ENCODE peak calls at places on chromosome 16, in four cellular contexts. N is colonic mucosa, Y is thoracic aorta, L is cardiac muscle cell. B is an unnamed sample.
A peak's percentile ranks its signal among the peaks of the same experiment; 100 is the strongest.

GRCh38 chr16:85486256-85486915 is 126.7 kb upstream of the GSE1 start:
- DNase-seq in N (no peak), Y (no peak), L (no peak), B (no peak)

GRCh38 chr16:69903851-69904250 is 47.3 kb upstream of the CLEC18A start:
- DNase-seq in N (no peak), Y (no peak), L (no peak), B (no peak)

GRCh38 chr16:10693889-10694288 is 841 bp downstream of the TEKT5 start:
- DNase-seq in N (no peak), Y (no peak), L (no peak), B (no peak)

GRCh38 chr16:8855051-8855786 is 13.6 kb downstream of the CARHSP1 start:
- DNase-seq in N (peak; percentile 20), Y (no peak), L (no peak), B (no peak)

GRCh38 chr16:4110065-4110464 is 6.2 kb downstream of the ADCY9 start:
- DNase-seq in N (no peak), Y (no peak), L (no peak), B (no peak)

GRCh38 chr16:4214215-4214621 is 27.7 kb downstream of the SRL start:
- DNase-seq in N (no peak), Y (peak; percentile 22), L (no peak), B (peak; percentile 94)

GRCh38 chr16:4709481-4709880 is 16.1 kb downstream of the NUDT16L1 start:
- DNase-seq in N (no peak), Y (no peak), L (no peak), B (peak; percentile 58)

GRCh38 chr16:67940436-67941089 is 3.4 kb downstream of the LCAT start:
- DNase-seq in N (no peak), Y (no peak), L (no peak), B (no peak)

GRCh38 chr16:67729636-67730248 is 10.6 kb upstream of the GFOD2 start:
- DNase-seq in N (no peak), Y (no peak), L (no peak), B (no peak)

GRCh38 chr16:29674188-29674587 is 4.8 kb upstream of the QPRT start:
- DNase-seq in N (peak; percentile 81), Y (no peak), L (no peak), B (peak; percentile 55)

GRCh38 chr16:66578596-66579531 is at the start of gene CMTM2:
- DNase-seq in N (no peak), Y (no peak), L (no peak), B (no peak)

GRCh38 chr16:4244254-4244812 is 2.5 kb upstream of the SRL start:
- DNase-seq in N (no peak), Y (no peak), L (peak; percentile 72), B (no peak)

GRCh38 chr16:46830417-46830901 is 521 bp downstream of the C16orf87 start:
- DNase-seq in N (peak; percentile 54), Y (no peak), L (peak; percentile 62), B (peak; percentile 2)

GRCh38 chr16:732936-733335 is 6.0 kb downstream of the HAGHL start:
- DNase-seq in N (no peak), Y (no peak), L (no peak), B (no peak)

GRCh38 chr16:51337662-51338061 is 186.6 kb upstream of the SALL1 start:
- DNase-seq in N (no peak), Y (no peak), L (no peak), B (no peak)

GRCh38 chr16:84603115-84603816 is 14.6 kb downstream of the COTL1 start:
- DNase-seq in N (peak; percentile 60), Y (peak; percentile 83), L (no peak), B (peak; percentile 99)

GRCh38 chr16:30570621-30571443 is 682 bp downstream of the ZNF688 start:
- DNase-seq in N (no peak), Y (no peak), L (peak; percentile 76), B (peak; percentile 28)

GRCh38 chr16:55471448-55472097 is 7.4 kb upstream of the MMP2 start:
- DNase-seq in N (no peak), Y (no peak), L (no peak), B (peak; percentile 90)

GRCh38 chr16:280552-280951 is at the start of gene ARHGDIG:
- DNase-seq in N (no peak), Y (no peak), L (peak; percentile 57), B (no peak)

GRCh38 chr16:61797296-61797695 is 238.9 kb downstream of the CDH8 start:
- DNase-seq in N (no peak), Y (no peak), L (no peak), B (no peak)

GRCh38 chr16:61274211-61274610 is 762.0 kb downstream of the CDH8 start:
- DNase-seq in N (no peak), Y (no peak), L (no peak), B (no peak)

GRCh38 chr16:13453325-13453724 is 466.6 kb upstream of the ERCC4 start:
- DNase-seq in N (no peak), Y (no peak), L (peak; percentile 11), B (peak; percentile 69)

GRCh38 chr16:51994597-51994996 is 552.3 kb downstream of the TOX3 start:
- DNase-seq in N (peak; percentile 61), Y (no peak), L (peak; percentile 51), B (peak; percentile 5)

GRCh38 chr16:58409316-58409973 is 17.2 kb downstream of the GINS3 start:
- DNase-seq in N (no peak), Y (no peak), L (no peak), B (peak; percentile 71)

GRCh38 chr16:15434079-15434424 is 336 bp upstream of the BMERB1 start:
- DNase-seq in N (no peak), Y (no peak), L (no peak), B (no peak)

GRCh38 chr16:67865318-67865717 is 7.5 kb upstream of the EDC4 start:
- DNase-seq in N (no peak), Y (no peak), L (peak; percentile 31), B (peak; percentile 61)

GRCh38 chr16:22937169-22937568 is 123.2 kb downstream of the HS3ST2 start:
- DNase-seq in N (no peak), Y (no peak), L (no peak), B (no peak)

GRCh38 chr16:51886456-51886855 is 660.5 kb downstream of the TOX3 start:
- DNase-seq in N (no peak), Y (no peak), L (no peak), B (no peak)

GRCh38 chr16:10497132-10498088 is 83.0 kb downstream of the EMP2 start:
- DNase-seq in N (no peak), Y (no peak), L (no peak), B (no peak)

GRCh38 chr16:52095466-52095865 is 451.5 kb downstream of the TOX3 start:
- DNase-seq in N (no peak), Y (no peak), L (no peak), B (no peak)

GRCh38 chr16:78576941-78577340 is 477.5 kb downstream of the WWOX start:
- DNase-seq in N (no peak), Y (no peak), L (no peak), B (peak; percentile 11)

GRCh38 chr16:12548270-12548983 is 255.3 kb downstream of the CPPED1 start:
- DNase-seq in N (no peak), Y (no peak), L (no peak), B (no peak)

GRCh38 chr16:87420401-87421368 is 28.5 kb downstream of the MAP1LC3B start:
- DNase-seq in N (no peak), Y (no peak), L (no peak), B (no peak)
- TF ChIP-seq CTCF in N (no peak), Y (no peak), L (no peak), B (no peak)

GRCh38 chr16:17331071-17331521 is 139.7 kb downstream of the XYLT1 start:
- DNase-seq in N (no peak), Y (peak; percentile 63), L (no peak), B (peak; percentile 89)

GRCh38 chr16:17329412-17329811 is 141.3 kb downstream of the XYLT1 start:
- DNase-seq in N (no peak), Y (no peak), L (no peak), B (no peak)

GRCh38 chr16:17328971-17329370 is 141.8 kb downstream of the XYLT1 start:
- DNase-seq in N (peak; percentile 77), Y (no peak), L (no peak), B (peak; percentile 75)

GRCh38 chr16:17331991-17332390 is 138.8 kb downstream of the XYLT1 start:
- DNase-seq in N (no peak), Y (no peak), L (no peak), B (no peak)

DNA sequence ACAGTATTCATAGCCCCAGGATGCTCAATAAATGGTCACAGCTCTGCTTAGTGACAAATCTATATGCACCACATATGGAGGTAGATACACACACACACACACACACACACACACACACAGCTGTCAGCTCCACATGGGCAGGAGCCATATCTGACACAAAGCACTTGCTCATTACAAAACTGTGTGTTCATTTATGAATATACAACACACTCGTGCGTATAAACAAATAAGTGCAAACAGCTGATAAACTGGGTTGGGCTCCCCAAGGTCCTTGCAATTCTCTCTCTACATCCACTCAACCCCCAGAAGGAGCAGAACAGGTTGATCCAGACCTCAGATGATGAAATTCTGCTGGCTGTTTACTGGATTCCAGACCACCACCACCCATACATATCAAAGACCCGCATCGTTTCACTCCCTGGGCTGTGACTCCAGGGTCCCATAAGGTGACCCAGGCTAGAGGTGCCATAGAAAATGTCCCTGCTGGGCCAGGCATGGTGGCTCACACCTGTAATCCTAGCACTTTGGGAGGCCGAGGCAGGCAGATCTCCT is 140.7 kb downstream of the XYLT1 start:
- DNase-seq in N (no peak), Y (no peak), L (no peak), B (no peak)
- H3K4me3 ChIP-seq in N (no peak overlapping the region), Y (no peak overlapping the region), L (no peak overlapping the region), B (no peak overlapping the region)

GRCh38 chr16:26453215-26453614 is 613.5 kb upstream of the C16orf82 start:
- DNase-seq in N (no peak), Y (no peak), L (no peak), B (no peak)
- TF ChIP-seq CTCF in N (no peak), Y (no peak), L (no peak), B (no peak)

DNA sequence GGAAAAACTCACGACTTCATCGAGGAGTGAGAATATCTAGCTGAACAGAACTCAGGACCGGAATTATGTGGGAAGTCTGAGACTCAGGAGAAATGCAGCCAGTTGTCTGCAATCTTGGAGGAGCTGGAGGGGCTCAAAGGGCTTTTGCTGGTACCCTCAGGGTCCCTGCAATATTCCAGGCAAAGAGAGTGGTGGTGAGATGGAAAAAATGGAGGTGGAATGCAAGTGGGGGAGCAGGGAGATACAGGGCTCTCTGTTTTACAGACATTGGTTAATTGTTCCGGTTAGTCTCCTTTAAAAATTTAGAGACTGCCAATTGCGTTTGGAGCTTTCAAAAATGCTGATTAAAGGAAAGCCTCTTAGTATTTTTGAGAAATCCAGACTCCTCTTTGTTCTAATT is 18.2 kb upstream of the HP start:
- DNase-seq in N (no peak), Y (no peak), L (no peak), B (no peak)
- H3K4me3 ChIP-seq in N (no peak overlapping the region), Y (no peak overlapping the region), L (no peak overlapping the region), B (no peak overlapping the region)

GRCh38 chr16:24738895-24739294 is 9.4 kb downstream of the TNRC6A start:
- DNase-seq in N (no peak), Y (no peak), L (no peak), B (no peak)
- TF ChIP-seq CTCF in N (no peak), Y (no peak), L (no peak), B (no peak)

DNA sequence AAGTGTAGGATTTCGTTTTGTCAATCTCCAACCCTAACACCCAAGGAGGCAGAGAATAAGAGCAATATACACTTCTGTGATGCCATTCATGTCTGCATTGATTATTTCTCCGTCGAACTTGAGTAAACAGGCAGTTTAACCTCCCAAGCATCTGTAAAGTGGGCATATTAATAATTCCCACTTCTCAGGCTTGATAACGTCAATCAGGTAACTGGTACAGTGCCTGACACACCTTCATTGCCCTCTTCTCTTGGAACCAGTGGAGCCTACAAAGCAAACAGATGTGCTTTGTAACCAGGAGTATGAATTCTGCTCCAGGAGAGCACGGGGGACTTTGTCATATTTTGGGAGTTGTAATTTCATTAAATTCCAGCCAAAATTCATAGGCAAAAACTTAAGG is 32.5 kb upstream of the PLCG2 start:
- DNase-seq in N (no peak), Y (no peak), L (no peak), B (no peak)
- H3K4me3 ChIP-seq in N (peak overlapping the region; percentile 23), Y (peak overlapping the region; percentile 62), L (peak overlapping the region; percentile 19), B (peak overlapping the region; percentile 38)

B was measured in fibroblast of mammary gland.